ENCODE peak calls at places on chromosome 11, in four cellular contexts. Z is sigmoid colon, O is HCT116, U is transverse colon. K is an unnamed sample. For H3K4me1, the result is how much of the 10 kb centered on the place peaks cover.

GRCh38 chr11:86727105-86727504 is 54.7 kb upstream of the ME3 start:
- DNase-seq in Z (no peak), O (no peak), U (no peak), K (no peak)

GRCh38 chr11:72430743-72431570 is 3.4 kb downstream of the CLPB start:
- DNase-seq in Z (no peak), O (no peak), U (no peak), K (no peak)

GRCh38 chr11:125479113-125479512 is 17.0 kb downstream of the FEZ1 start:
- DNase-seq in Z (no peak), O (no peak), U (no peak), K (no peak)

GRCh38 chr11:101955701-101956100 is 39.4 kb upstream of the ANGPTL5 start:
- DNase-seq in Z (no peak), O (no peak), U (no peak), K (no peak)

GRCh38 chr11:57459112-57460016 is 964 bp upstream of the RTN4RL2 start:
- DNase-seq in Z (no peak), O (no peak), U (no peak), K (peak)

GRCh38 chr11:92159931-92160330 is 64.7 kb upstream of the FAT3 start:
- DNase-seq in Z (no peak), O (no peak), U (no peak), K (no peak)

GRCh38 chr11:128323381-128323780 is 264.0 kb downstream of the ETS1 start:
- DNase-seq in Z (no peak), O (no peak), U (peak), K (no peak)

GRCh38 chr11:115078461-115079438 is 400.4 kb downstream of the NXPE2 start:
- DNase-seq in Z (no peak), O (no peak), U (no peak), K (no peak)

GRCh38 chr11:64753019-64753379 is 6.8 kb downstream of the PYGM start:
- DNase-seq in Z (peak), O (no peak), U (no peak), K (no peak)

GRCh38 chr11:69362315-69362714 is 68.4 kb downstream of the MYEOV start:
- DNase-seq in Z (no peak), O (no peak), U (no peak), K (no peak)

GRCh38 chr11:118901494-118902335 is 18.0 kb downstream of the CXCR5 start:
- DNase-seq in Z (peak), O (no peak), U (no peak), K (peak)

GRCh38 chr11:93842461-93842860 is 8.0 kb downstream of the VSTM5 start:
- DNase-seq in Z (no peak), O (peak), U (peak), K (no peak)

DNA sequence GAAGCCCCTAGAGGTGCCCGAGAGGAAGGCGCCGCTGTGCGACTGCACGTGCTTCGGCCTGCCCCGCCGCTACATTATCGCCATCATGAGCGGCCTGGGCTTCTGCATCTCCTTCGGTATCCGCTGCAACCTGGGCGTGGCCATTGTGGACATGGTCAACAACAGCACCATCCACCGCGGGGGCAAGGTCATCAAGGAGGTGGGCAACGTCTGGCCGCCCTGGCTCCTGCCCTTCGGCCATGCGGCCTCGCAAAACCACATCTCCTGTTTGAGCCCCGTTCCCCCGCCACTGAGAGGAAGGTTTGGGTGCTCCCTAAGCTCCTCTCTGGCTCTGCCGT is 3.4 kb downstream of the SLC17A6 start:
- DNase-seq in Z (no peak), O (no peak), U (no peak), K (no peak)
- H3K4me1 ChIP-seq in Z (under half), O (under half), U (under half), K (under half)

GRCh38 chr11:66011785-66012303 is at the start of gene CST6:
- DNase-seq in Z (no peak), O (no peak), U (no peak), K (no peak)
- H3K27ac ChIP-seq in Z (no peak), O (peak), U (no peak), K (no peak)

DNA sequence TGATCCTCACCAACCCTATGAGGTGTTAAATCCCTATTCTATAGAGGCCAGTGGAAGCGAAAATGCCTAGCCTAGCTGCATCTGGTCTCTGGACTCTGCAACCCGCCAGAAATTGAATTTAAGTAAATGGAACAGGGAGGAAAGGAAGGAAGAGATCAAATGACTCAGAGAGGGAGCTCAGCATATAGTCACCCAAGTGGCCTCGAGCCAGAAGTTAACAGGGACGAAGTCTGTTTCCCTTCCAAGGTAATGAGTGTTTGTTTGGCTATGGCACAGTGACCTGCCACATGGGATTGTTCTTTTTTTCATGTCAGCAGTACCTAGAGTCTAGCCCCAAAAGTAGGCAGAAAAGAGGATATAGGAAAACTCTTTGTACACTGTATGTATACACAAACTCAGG is 66.3 kb downstream of the PAK1 start:
- DNase-seq in Z (no peak), O (peak), U (peak), K (no peak)
- TF ChIP-seq POLR2AphosphoS5 in Z (peak), O (peak), U (peak), K (peak)

DNA sequence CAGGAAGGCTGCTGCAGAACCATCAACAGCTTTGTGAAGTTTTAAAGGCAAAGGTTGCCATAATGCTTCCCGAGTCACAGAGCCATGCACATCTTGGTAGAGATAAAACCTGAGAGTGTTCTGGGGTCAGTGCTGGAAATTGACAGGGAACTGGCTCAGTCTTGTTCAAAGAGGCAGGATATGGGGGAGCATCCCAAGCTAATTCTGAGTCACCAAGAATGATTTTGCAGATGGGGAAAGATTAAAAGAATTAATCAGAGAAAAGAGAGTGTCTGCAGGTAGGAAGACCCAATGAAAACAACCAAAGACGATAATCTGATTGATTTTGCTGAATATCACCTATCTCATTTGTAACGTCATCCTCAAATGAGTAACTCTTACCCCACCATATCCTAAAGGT is 99.9 kb upstream of the CD44 start:
- DNase-seq in Z (no peak), O (no peak), U (no peak), K (no peak)
- H3K4me1 ChIP-seq in Z (under half), O (under half), U (under half), K (under half)

GRCh38 chr11:46559815-46560214 is 34.0 kb downstream of the AMBRA1 start:
- DNase-seq in Z (no peak), O (no peak), U (no peak), K (no peak)
- H3K27ac ChIP-seq in Z (peak), O (no peak), U (peak), K (peak)

K was measured in spleen.